ENCODE peak calls at places on chromosomes 6 and 20, in seven cellular contexts. B is sigmoid colon, J is nephron progenitor cell, T is progenitor cell of endocrine pancreas, I is foreskin fibroblast, X is brain microvascular endothelial cell, D is ovary. Q is an unnamed sample.

GRCh38 chr6:53746442-53747103 is 48.2 kb upstream of the LRRC1 start:
- DNase-seq in T (no peak), J (no peak), D (no peak), X (no peak), B (no peak), I (no peak), Q (no peak)

GRCh38 chr6:106556368-106556960 is 72.8 kb downstream of the RTN4IP1 start:
- DNase-seq in I (peak; percentile 70), T (no peak), D (no peak), B (no peak), X (no peak), J (no peak), Q (no peak)

GRCh38 chr6:7267521-7268091 is 45.4 kb downstream of the SSR1 start:
- DNase-seq in T (no peak), I (peak; percentile 98), D (no peak), X (peak; percentile 96), B (peak; percentile 73), J (no peak), Q (no peak)

GRCh38 chr20:7113577-7114466 is 346.3 kb downstream of the BMP2 start:
- DNase-seq in X (peak; percentile 20), J (peak; percentile 70), T (no peak), D (no peak), I (peak; percentile 54), B (no peak), Q (no peak)

GRCh38 chr6:168678588-168678987 is 237.6 kb downstream of the SMOC2 start:
- DNase-seq in D (no peak), I (no peak), X (no peak), T (no peak), J (no peak), B (no peak), Q (no peak)

GRCh38 chr20:17911927-17912326 is 56.7 kb downstream of the SNX5 start:
- DNase-seq in X (no peak), B (peak; percentile 33), J (no peak), T (no peak), D (no peak), I (no peak), Q (no peak)

GRCh38 chr20:50562262-50562701 is 52.1 kb downstream of the PTPN1 start:
- DNase-seq in X (no peak), I (no peak), J (no peak), D (no peak), T (no peak), B (no peak), Q (no peak)

GRCh38 chr6:83884523-83884922 is 25.0 kb downstream of the CYB5R4 start:
- DNase-seq in X (no peak), T (no peak), J (no peak), B (no peak), I (peak; percentile 63), D (no peak), Q (no peak)

GRCh38 chr6:8492536-8493125 is 57.3 kb upstream of the SLC35B3 start:
- DNase-seq in B (no peak), T (no peak), I (peak; percentile 2), X (no peak), J (no peak), D (no peak), Q (no peak)

GRCh38 chr6:98827295-98828159 is 6.8 kb upstream of the POU3F2 start:
- DNase-seq in D (no peak), X (no peak), T (no peak), I (peak; percentile 8), J (no peak), B (no peak), Q (no peak)

GRCh38 chr6:25150031-25150430 is 129.1 kb upstream of the CARMIL1 start:
- DNase-seq in D (no peak), I (no peak), X (no peak), T (no peak), B (no peak), J (no peak), Q (no peak)

GRCh38 chr6:33139596-33140206 is 52.6 kb downstream of the COL11A2 start:
- DNase-seq in D (no peak), X (no peak), J (no peak), T (no peak), I (peak; percentile 22), B (no peak), Q (no peak)

GRCh38 chr6:33144373-33144772 is 47.9 kb downstream of the COL11A2 start:
- DNase-seq in I (peak; percentile 13), B (no peak), J (no peak), X (no peak), T (no peak), D (no peak), Q (no peak)

GRCh38 chr6:33142501-33142900 is 49.8 kb downstream of the COL11A2 start:
- DNase-seq in I (no peak), T (no peak), D (no peak), J (no peak), B (no peak), X (no peak), Q (no peak)

GRCh38 chr6:33140556-33140955 is 51.7 kb downstream of the COL11A2 start:
- DNase-seq in B (no peak), I (no peak), X (no peak), J (no peak), D (no peak), T (no peak), Q (no peak)

GRCh38 chr6:33143113-33143760 is 49.0 kb downstream of the COL11A2 start:
- DNase-seq in T (no peak), J (no peak), X (no peak), B (no peak), D (no peak), I (no peak), Q (no peak)
- TF ChIP-seq CTCF in T (peak; percentile 28), J (no peak), X (peak; percentile 34), B (no peak), D (no peak), I (no peak), Q (no peak)

DNA sequence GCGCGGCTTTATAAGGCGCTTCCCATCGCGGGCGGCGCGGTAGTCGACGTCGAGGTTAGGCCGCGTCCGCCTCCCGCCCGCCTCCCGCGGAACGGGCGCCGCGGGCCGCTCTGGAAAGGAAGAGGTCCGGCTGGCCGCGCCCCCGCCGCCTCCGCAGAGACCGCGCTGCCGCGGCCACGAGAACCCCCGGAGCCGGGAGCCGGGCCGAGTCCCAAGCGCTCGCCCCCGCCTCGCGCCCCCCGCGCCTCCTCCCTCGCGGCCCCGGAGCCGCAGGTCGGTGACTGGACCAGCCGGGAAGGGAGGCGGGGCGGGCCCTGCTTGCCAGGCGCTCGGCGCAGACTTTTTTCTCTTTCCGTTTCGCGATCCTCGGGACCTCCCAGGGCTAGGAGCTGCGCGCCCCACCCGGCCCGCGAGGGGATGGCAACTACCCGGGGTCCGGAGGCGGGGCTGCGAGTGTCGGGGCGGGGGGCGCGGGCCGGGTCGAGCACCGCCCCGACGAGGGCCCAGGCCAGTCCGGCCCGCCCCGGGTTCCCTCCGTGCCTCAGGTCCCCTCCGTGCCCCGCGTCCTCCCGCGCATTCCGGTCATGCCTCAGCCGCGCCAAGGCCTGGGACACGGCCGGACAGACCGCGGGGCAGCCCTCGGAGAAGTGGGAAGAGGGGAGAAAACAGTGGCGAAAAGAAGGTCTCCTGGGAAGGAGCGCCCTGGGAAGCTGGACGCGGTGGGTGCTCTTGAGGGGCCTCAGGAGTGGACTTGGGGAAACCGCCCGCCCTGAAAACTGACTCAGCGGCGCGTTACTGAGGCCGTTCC is 421 bp upstream of the PXDC1 start:
- DNase-seq in X (peak; percentile 90), T (peak; percentile 82), I (peak; percentile 97), B (peak; percentile 96), D (peak; percentile 91), J (peak; percentile 88), Q (peak; percentile 72)
- TF ChIP-seq CTCF in X (peak; percentile 45), T (peak; percentile 54), I (peak; percentile 26), B (peak; percentile 35), D (no peak), J (peak; percentile 35), Q (no peak)

DNA sequence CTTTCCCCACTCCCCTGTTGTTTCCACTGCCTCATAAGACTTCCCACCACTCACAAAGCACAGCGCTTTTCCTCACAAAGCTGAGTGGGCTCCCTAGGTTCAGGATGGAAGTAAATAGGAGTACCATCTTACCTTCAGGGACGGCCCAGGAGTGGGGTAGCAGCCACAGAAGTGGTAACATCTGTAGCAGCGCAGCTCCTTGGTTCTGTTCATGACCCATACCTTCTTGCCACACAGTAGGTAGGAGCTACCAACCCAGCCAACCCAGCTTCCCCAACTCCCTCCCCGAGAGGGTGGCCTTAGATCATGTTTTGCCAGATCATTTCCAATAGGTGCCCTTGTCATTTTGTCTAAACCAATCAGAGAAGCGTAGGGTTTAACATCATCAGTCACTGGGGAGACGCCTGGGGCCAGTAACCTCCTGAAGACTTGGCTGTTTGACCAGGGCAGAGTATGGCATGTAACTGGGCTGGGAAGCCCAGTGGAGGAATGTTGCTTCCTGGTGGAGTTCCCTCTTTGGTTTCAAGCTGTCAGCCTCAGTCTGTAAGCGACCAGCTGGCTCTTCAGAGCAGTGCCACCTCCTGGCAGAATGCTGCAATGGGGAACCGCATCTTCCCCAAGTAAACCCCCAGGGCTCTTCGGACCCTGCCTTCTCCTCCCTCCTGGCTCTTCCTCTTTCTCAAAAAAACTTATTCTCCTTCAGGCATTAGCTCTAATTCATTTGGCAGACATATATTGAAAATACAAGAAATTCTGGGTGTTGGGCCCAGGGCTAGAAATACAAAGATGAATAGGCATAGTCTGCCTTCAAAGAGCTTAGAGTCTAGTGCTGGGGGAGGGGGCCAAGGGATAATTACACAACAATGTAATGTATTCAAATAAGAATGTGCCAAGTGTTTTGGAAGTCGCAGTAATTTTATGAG is at the start of gene HLA-DMA:
- DNase-seq in B (peak; percentile 93), T (peak; percentile 53), I (peak; percentile 94), J (peak; percentile 48), X (peak; percentile 89), D (peak; percentile 47), Q (peak; percentile 65)
- TF ChIP-seq CTCF in B (peak; percentile 78), T (peak; percentile 77), I (peak; percentile 91), J (peak; percentile 52), X (peak; percentile 92), D (no peak), Q (no peak)

DNA sequence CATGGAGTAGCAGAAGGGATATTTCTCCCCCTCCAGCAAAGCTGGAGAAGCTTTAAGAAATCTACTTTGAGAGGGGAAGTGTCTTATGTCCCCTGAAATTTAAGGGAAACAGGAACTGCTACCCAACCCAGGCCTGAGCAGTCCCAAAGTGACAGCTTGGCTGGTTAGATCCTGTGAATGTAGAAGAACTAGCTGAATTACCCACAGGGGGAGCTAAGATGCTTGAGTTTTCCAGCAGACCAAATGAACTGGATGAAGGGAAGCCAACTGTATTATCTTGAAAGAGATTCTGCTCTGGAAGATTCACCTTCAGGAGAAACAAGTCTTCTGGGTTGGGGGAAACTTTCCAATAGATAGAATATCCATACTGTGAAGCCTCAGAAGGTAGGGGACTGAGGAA is 303.3 kb upstream of the MMS22L start:
- DNase-seq in B (no peak), J (no peak), D (no peak), T (no peak), I (no peak), X (peak; percentile 3), Q (no peak)
- TF ChIP-seq CTCF in B (no peak), J (peak; percentile 5), D (no peak), T (peak; percentile 15), I (peak; percentile 23), X (peak; percentile 63), Q (no peak)

DNA sequence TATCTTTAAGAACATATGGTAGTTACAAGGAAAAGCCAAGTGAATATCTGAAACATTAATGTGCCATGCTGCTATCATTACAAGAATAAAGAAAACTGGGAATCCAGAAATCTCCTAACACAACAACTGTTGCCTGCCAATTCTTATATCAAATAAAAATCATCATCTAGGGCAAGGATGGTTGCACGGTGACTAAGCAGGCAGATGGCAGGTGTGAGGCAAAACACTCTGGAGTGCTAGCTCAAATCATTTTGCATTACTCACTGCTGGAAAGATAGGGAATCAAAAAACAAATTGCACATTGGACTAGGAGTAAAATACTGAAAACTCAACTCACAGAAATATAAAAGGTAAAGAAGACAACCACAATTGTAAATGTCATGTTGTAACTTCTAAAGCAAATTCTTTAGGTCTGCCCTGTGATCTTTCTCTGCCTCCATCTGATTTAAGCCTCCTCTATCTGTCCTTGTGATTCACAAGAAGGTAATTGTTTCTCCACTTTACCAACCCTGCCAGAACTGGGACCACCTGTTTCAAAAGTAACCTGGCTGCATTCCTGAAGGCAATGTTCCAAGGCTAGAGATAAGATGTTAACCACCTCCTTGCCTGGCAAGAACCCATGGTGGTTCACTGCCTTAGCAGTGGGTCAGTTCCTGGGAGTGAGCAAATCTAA is 33.0 kb upstream of the LCA5 start:
- DNase-seq in B (no peak), I (peak; percentile 52), T (peak; percentile 59), D (no peak), X (peak; percentile 72), J (no peak), Q (no peak)
- TF ChIP-seq CTCF in B (no peak), I (no peak), T (no peak), D (no peak), X (no peak), J (no peak), Q (no peak)

Q was measured in activated B cell treated with CpG ODN at 0.5 μM for 24 hours.